ENCODE peak calls at places on chromosomes 4 and X, in seven cellular contexts. One of them, this sample, is unnamed.

GRCh38 chr4:104425003-104425402 is 69.7 kb downstream of the CXXC4 start:
- DNase-seq in activated T-cell treated with anti-CD3 and anti-CD28 coated beads, Interleukin-2, amount 50 U/mL, for 72 hours: no peak
- DNase-seq in M059J: no peak
- DNase-seq in stimulated activated CD8-positive, alpha-beta memory T cell treated with anti-CD3 and anti-CD28 coated beads, Interleukin-7, amount 100 ng/mL, for 1 hour: no peak
- DNase-seq in GM04504: no peak
- DNase-seq in frontal cortex: no peak
- DNase-seq in substantia nigra: no peak
- DNase-seq in this sample: no peak

GRCh38 chrX:69065451-69065850 is 99.8 kb downstream of the PJA1 start:
- DNase-seq in frontal cortex: no peak
- DNase-seq in stimulated activated CD8-positive, alpha-beta memory T cell treated with anti-CD3 and anti-CD28 coated beads, Interleukin-7, amount 100 ng/mL, for 1 hour: no peak
- DNase-seq in activated T-cell treated with anti-CD3 and anti-CD28 coated beads, Interleukin-2, amount 50 U/mL, for 72 hours: no peak
- DNase-seq in M059J: peak
- DNase-seq in GM04504: no peak
- DNase-seq in substantia nigra: no peak
- DNase-seq in this sample: no peak

GRCh38 chrX:17597836-17598434 is 139.4 kb upstream of the SCML1 start:
- DNase-seq in substantia nigra: peak
- DNase-seq in frontal cortex: no peak
- DNase-seq in GM04504: no peak
- DNase-seq in activated T-cell treated with anti-CD3 and anti-CD28 coated beads, Interleukin-2, amount 50 U/mL, for 72 hours: no peak
- DNase-seq in stimulated activated CD8-positive, alpha-beta memory T cell treated with anti-CD3 and anti-CD28 coated beads, Interleukin-7, amount 100 ng/mL, for 1 hour: no peak
- DNase-seq in M059J: peak
- DNase-seq in this sample: no peak

GRCh38 chr4:74033721-74034120 is 4.8 kb downstream of the CXCL3 start:
- DNase-seq in GM04504: no peak
- DNase-seq in substantia nigra: no peak
- DNase-seq in activated T-cell treated with anti-CD3 and anti-CD28 coated beads, Interleukin-2, amount 50 U/mL, for 72 hours: no peak
- DNase-seq in M059J: peak
- DNase-seq in frontal cortex: no peak
- DNase-seq in stimulated activated CD8-positive, alpha-beta memory T cell treated with anti-CD3 and anti-CD28 coated beads, Interleukin-7, amount 100 ng/mL, for 1 hour: no peak
- DNase-seq in this sample: no peak

GRCh38 chr4:114654607-114655006 is 56.0 kb downstream of the UGT8 start:
- DNase-seq in activated T-cell treated with anti-CD3 and anti-CD28 coated beads, Interleukin-2, amount 50 U/mL, for 72 hours: no peak
- DNase-seq in M059J: no peak
- DNase-seq in frontal cortex: no peak
- DNase-seq in GM04504: no peak
- DNase-seq in substantia nigra: no peak
- DNase-seq in stimulated activated CD8-positive, alpha-beta memory T cell treated with anti-CD3 and anti-CD28 coated beads, Interleukin-7, amount 100 ng/mL, for 1 hour: no peak
- DNase-seq in this sample: no peak

GRCh38 chrX:33324099-33324498 is 112.8 kb upstream of the DMD start:
- DNase-seq in substantia nigra: no peak
- DNase-seq in stimulated activated CD8-positive, alpha-beta memory T cell treated with anti-CD3 and anti-CD28 coated beads, Interleukin-7, amount 100 ng/mL, for 1 hour: no peak
- DNase-seq in M059J: no peak
- DNase-seq in frontal cortex: no peak
- DNase-seq in GM04504: no peak
- DNase-seq in activated T-cell treated with anti-CD3 and anti-CD28 coated beads, Interleukin-2, amount 50 U/mL, for 72 hours: no peak
- DNase-seq in this sample: no peak

GRCh38 chr4:735583-735982 is 30.0 kb downstream of the PCGF3 start:
- DNase-seq in M059J: no peak
- DNase-seq in frontal cortex: no peak
- DNase-seq in substantia nigra: no peak
- DNase-seq in stimulated activated CD8-positive, alpha-beta memory T cell treated with anti-CD3 and anti-CD28 coated beads, Interleukin-7, amount 100 ng/mL, for 1 hour: no peak
- DNase-seq in GM04504: no peak
- DNase-seq in activated T-cell treated with anti-CD3 and anti-CD28 coated beads, Interleukin-2, amount 50 U/mL, for 72 hours: no peak
- DNase-seq in this sample: no peak

GRCh38 chrX:155778844-155779553 is 102.1 kb upstream of the VAMP7 start:
- DNase-seq in frontal cortex: no peak
- DNase-seq in GM04504: no peak
- DNase-seq in stimulated activated CD8-positive, alpha-beta memory T cell treated with anti-CD3 and anti-CD28 coated beads, Interleukin-7, amount 100 ng/mL, for 1 hour: no peak
- DNase-seq in activated T-cell treated with anti-CD3 and anti-CD28 coated beads, Interleukin-2, amount 50 U/mL, for 72 hours: no peak
- DNase-seq in substantia nigra: no peak
- DNase-seq in M059J: no peak
- DNase-seq in this sample: no peak

GRCh38 chr4:1504786-1505500 is 98.7 kb upstream of the NKX1-1 start:
- DNase-seq in activated T-cell treated with anti-CD3 and anti-CD28 coated beads, Interleukin-2, amount 50 U/mL, for 72 hours: no peak
- DNase-seq in stimulated activated CD8-positive, alpha-beta memory T cell treated with anti-CD3 and anti-CD28 coated beads, Interleukin-7, amount 100 ng/mL, for 1 hour: no peak
- DNase-seq in substantia nigra: no peak
- DNase-seq in GM04504: no peak
- DNase-seq in M059J: peak
- DNase-seq in frontal cortex: no peak
- DNase-seq in this sample: no peak

GRCh38 chr4:5883916-5884315 is 9.0 kb downstream of the CRMP1 start:
- DNase-seq in GM04504: no peak
- DNase-seq in substantia nigra: no peak
- DNase-seq in frontal cortex: no peak
- DNase-seq in activated T-cell treated with anti-CD3 and anti-CD28 coated beads, Interleukin-2, amount 50 U/mL, for 72 hours: no peak
- DNase-seq in stimulated activated CD8-positive, alpha-beta memory T cell treated with anti-CD3 and anti-CD28 coated beads, Interleukin-7, amount 100 ng/mL, for 1 hour: no peak
- DNase-seq in M059J: no peak
- DNase-seq in this sample: no peak

This sample was measured in HuH-7.5.